ENCODE peak calls at places on chromosomes 12 and 14, in six cellular contexts. Z is psoas muscle, G is astrocyte, Y is WERI-Rb-1, P is lower lobe of right lung, J is endodermal cell. E is an unnamed sample. For H3K36me3, the result is how much of the 10 kb centered on the place peaks cover.

GRCh38 chr12:108442077-108442476 is 73.0 kb upstream of the FICD start:
- DNase-seq in J (peak), Z (no peak), G (no peak), P (no peak), Y (no peak), E (peak)

GRCh38 chr14:81147140-81147897 is 73.4 kb downstream of the GTF2A1 start:
- DNase-seq in Y (no peak), P (no peak), Z (no peak), J (no peak), G (no peak), E (no peak)

GRCh38 chr14:92382677-92383076 is 59.7 kb downstream of the SLC24A4 start:
- DNase-seq in G (no peak), Y (no peak), P (no peak), Z (no peak), J (peak), E (peak)

GRCh38 chr12:53191885-53192530 is 11.3 kb upstream of the CSAD start:
- DNase-seq in Y (no peak), P (no peak), G (no peak), J (no peak), Z (no peak), E (no peak)

GRCh38 chr12:2627343-2628191 is 167.2 kb upstream of the FKBP4 start:
- DNase-seq in Z (peak), J (no peak), G (no peak), Y (no peak), P (no peak), E (no peak)

GRCh38 chr14:76486251-76486743 is 110.4 kb downstream of the ESRRB start:
- DNase-seq in P (no peak), J (no peak), G (no peak), Z (peak), Y (peak), E (peak)

GRCh38 chr14:31449136-31449535 is 8.2 kb downstream of the DTD2 start:
- DNase-seq in Z (no peak), P (no peak), J (no peak), Y (no peak), G (no peak), E (no peak)

GRCh38 chr14:75242546-75243273 is 35.9 kb upstream of the FOS start:
- DNase-seq in G (peak), P (peak), Z (peak), J (no peak), Y (peak), E (peak)

GRCh38 chr12:955923-956322 is 6.4 kb upstream of the RAD52 start:
- DNase-seq in Z (no peak), Y (no peak), G (no peak), J (no peak), P (no peak), E (no peak)

GRCh38 chr14:104688755-104689619 is at the start of gene INF2:
- DNase-seq in J (peak), Y (peak), P (peak), G (no peak), Z (peak), E (peak)

GRCh38 chr12:54394281-54394719 is 9.8 kb upstream of the ZNF385A start:
- DNase-seq in J (peak), Z (no peak), G (peak), Y (peak), P (no peak), E (peak)

GRCh38 chr14:43438056-43438455 is 1069.0 kb downstream of the FSCB start:
- DNase-seq in P (no peak), J (no peak), Z (no peak), G (no peak), Y (no peak), E (no peak)

GRCh38 chr14:100303179-100303578 is 3.1 kb downstream of the SLC25A29 start:
- DNase-seq in Z (no peak), J (peak), G (no peak), P (no peak), Y (peak), E (no peak)

GRCh38 chr12:77047341-77048202 is 17.8 kb downstream of the E2F7 start:
- DNase-seq in Y (no peak), Z (no peak), G (no peak), J (no peak), P (no peak), E (no peak)

GRCh38 chr12:109517619-109518018 is 40.2 kb downstream of the UBE3B start:
- DNase-seq in G (no peak), Z (no peak), J (peak), P (no peak), Y (peak), E (no peak)
- H3K36me3 ChIP-seq in G (under half), Z (under half), J (half or more), P (half or more), Y (under half), E (under half)

GRCh38 chr12:48838048-48838447 is 13.9 kb downstream of the DDX23 start:
- DNase-seq in G (no peak), Y (no peak), J (no peak), Z (no peak), P (no peak), E (no peak)
- H3K36me3 ChIP-seq in G (half or more), Y (half or more), J (half or more), Z (under half), P (half or more), E (half or more)

GRCh38 chr14:41810362-41810761 is 203.7 kb downstream of the LRFN5 start:
- DNase-seq in J (no peak), Z (no peak), Y (no peak), P (no peak), G (no peak), E (no peak)
- H3K36me3 ChIP-seq in J (under half), Z (under half), Y (under half), P (under half), G (under half), E (under half)

GRCh38 chr14:101926085-101926484 is 38.3 kb upstream of the DYNC1H1 start:
- DNase-seq in G (no peak), J (no peak), P (no peak), Z (no peak), Y (no peak), E (no peak)
- H3K36me3 ChIP-seq in G (under half), J (under half), P (half or more), Z (under half), Y (under half), E (under half)

DNA sequence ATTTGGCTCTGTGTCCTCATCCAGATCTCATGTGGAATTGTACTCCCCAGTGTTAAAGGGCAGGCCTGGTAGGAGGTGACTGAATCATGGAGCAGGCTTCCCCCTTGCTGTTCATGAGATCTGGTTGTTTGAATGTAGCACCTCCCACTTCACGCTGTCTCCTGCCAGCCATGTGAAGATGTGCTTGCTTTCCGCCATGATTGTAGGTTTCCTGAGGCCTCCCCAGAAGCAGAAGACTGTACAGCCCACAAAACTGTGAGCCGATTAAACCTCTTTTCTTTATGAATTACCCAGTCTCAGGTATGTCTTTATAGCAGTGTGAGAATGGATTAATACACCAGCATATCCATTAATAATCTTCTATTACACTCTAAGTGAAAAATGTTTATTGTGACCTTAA is 70.2 kb downstream of the BAZ1A start:
- DNase-seq in J (no peak), P (no peak), Z (no peak), G (no peak), Y (no peak), E (no peak)
- H3K36me3 ChIP-seq in J (half or more), P (half or more), Z (under half), G (under half), Y (half or more), E (under half)